ENCODE peak calls at places on chromosomes 12 and 14, in five cellular contexts. One of them, this sample, is unnamed.
A peak's percentile ranks its signal among the peaks of the same experiment; 100 is the strongest.

GRCh38 chr12:78835493-78835892 is 29.1 kb upstream of the SYT1 start:
- DNase-seq in HEK293T: no peak
- DNase-seq in K562: no peak
- DNase-seq in HepG2: no peak
- DNase-seq in GM12878: no peak
- DNase-seq in this sample: no peak

GRCh38 chr14:50830044-50830931 is 674 bp downstream of the NIN start:
- DNase-seq in HEK293T: peak; percentile 36
- DNase-seq in K562: peak; percentile 60
- DNase-seq in HepG2: peak; percentile 22
- DNase-seq in GM12878: peak; percentile 27
- DNase-seq in this sample: peak; percentile 85

GRCh38 chr12:69388371-69388770 is 28.8 kb downstream of the YEATS4 start:
- DNase-seq in HEK293T: no peak
- DNase-seq in K562: no peak
- DNase-seq in HepG2: peak; percentile 43
- DNase-seq in GM12878: no peak
- DNase-seq in this sample: peak; percentile 30

GRCh38 chr12:132908145-132909029 is 21.0 kb upstream of the CHFR start:
- DNase-seq in HEK293T: peak; percentile 86
- DNase-seq in K562: peak; percentile 38
- DNase-seq in HepG2: no peak
- DNase-seq in GM12878: peak; percentile 89
- DNase-seq in this sample: peak; percentile 96

GRCh38 chr14:56116128-56116900 is 1.9 kb upstream of the PELI2 start:
- DNase-seq in HEK293T: no peak
- DNase-seq in K562: no peak
- DNase-seq in HepG2: no peak
- DNase-seq in GM12878: no peak
- DNase-seq in this sample: no peak

GRCh38 chr14:67514203-67514607 is 18.9 kb upstream of the PLEKHH1 start:
- DNase-seq in HEK293T: no peak
- DNase-seq in K562: no peak
- DNase-seq in HepG2: no peak
- DNase-seq in GM12878: no peak
- DNase-seq in this sample: peak; percentile 44

GRCh38 chr12:67909681-67910080 is 79.6 kb upstream of the IFNG-AS1 start:
- DNase-seq in HEK293T: no peak
- DNase-seq in K562: no peak
- DNase-seq in HepG2: no peak
- DNase-seq in GM12878: no peak
- DNase-seq in this sample: no peak

GRCh38 chr12:32777159-32777558 is 21.5 kb upstream of the YARS2 start:
- DNase-seq in HEK293T: no peak
- DNase-seq in K562: no peak
- DNase-seq in HepG2: no peak
- DNase-seq in GM12878: no peak
- DNase-seq in this sample: no peak

GRCh38 chr12:8108808-8109398 is 14.5 kb upstream of the CLEC4A start:
- DNase-seq in HEK293T: peak; percentile 66
- DNase-seq in K562: peak; percentile 57
- DNase-seq in HepG2: peak; percentile 62
- DNase-seq in GM12878: peak; percentile 31
- DNase-seq in this sample: peak; percentile 71

GRCh38 chr12:79296128-79296527 is 394.6 kb downstream of the PAWR start:
- DNase-seq in HEK293T: no peak
- DNase-seq in K562: no peak
- DNase-seq in HepG2: no peak
- DNase-seq in GM12878: no peak
- DNase-seq in this sample: no peak

GRCh38 chr14:100608064-100608463 is 20.8 kb upstream of the BEGAIN start:
- DNase-seq in HEK293T: no peak
- DNase-seq in K562: no peak
- DNase-seq in HepG2: no peak
- DNase-seq in GM12878: no peak
- DNase-seq in this sample: peak; percentile 18
- TF ChIP-seq FOXM1 in HEK293T: no peak
- TF ChIP-seq FOXM1 in K562: no peak
- TF ChIP-seq FOXM1 in HepG2: no peak
- TF ChIP-seq FOXM1 in GM12878: no peak
- TF ChIP-seq FOXM1 in this sample: no peak

GRCh38 chr12:89073027-89073398 is 279.3 kb downstream of the DUSP6 start:
- DNase-seq in HEK293T: no peak
- DNase-seq in K562: no peak
- DNase-seq in HepG2: no peak
- DNase-seq in GM12878: no peak
- DNase-seq in this sample: no peak
- TF ChIP-seq FOXM1 in HEK293T: no peak
- TF ChIP-seq FOXM1 in K562: no peak
- TF ChIP-seq FOXM1 in HepG2: no peak
- TF ChIP-seq FOXM1 in GM12878: no peak
- TF ChIP-seq FOXM1 in this sample: peak; percentile 47

DNA sequence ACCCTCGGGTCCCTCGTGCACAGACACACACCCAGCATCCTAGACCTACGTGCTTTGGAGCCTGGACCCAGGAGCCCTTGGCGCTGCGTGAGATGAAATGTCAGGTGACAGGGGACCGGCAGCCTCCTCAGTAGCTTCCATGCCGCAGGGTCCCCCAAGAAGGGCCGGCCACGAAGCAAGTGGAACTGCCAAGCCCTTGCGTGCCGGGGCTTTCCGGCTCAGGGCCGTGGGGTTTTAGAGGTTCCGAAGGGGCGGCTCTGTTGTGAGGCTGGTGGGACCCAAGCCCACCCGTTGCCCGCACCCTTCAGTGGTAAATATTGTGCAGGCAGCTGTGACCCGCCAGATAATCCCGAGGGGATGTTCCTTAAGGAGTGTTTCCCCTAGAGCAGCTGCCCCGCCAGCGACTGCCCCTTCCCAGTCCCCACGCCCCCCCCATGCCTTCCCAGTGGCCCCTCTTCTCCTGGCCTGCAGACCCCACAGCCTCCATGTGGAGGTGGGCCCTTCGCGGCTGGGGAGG is 133.7 kb downstream of the ADGRD1 start:
- DNase-seq in HEK293T: no peak
- DNase-seq in K562: no peak
- DNase-seq in HepG2: no peak
- DNase-seq in GM12878: no peak
- DNase-seq in this sample: no peak
- TF ChIP-seq FOXM1 in HEK293T: no peak
- TF ChIP-seq FOXM1 in K562: no peak
- TF ChIP-seq FOXM1 in HepG2: no peak
- TF ChIP-seq FOXM1 in GM12878: no peak
- TF ChIP-seq FOXM1 in this sample: no peak

DNA sequence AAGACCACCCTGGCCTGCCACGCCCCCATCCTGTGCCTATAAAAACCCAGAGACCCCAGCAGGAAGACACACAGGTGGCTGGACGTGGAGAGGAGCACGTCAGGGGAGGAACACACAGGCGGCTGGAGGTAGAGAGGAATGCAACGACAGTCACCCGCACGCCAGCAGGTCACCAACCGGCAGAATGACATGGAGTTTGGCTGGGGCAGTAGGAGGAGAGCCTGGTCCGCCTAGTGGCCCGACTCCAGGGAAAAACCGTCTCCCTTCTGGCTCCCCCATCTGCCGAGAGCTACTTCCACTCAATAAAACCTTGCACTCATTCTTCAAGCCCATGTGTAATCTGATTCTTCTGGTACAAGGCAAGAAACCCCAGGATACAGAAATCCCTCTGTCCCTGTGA is 62.7 kb upstream of the KCNH3 start:
- DNase-seq in HEK293T: no peak
- DNase-seq in K562: no peak
- DNase-seq in HepG2: no peak
- DNase-seq in GM12878: no peak
- DNase-seq in this sample: no peak
- TF ChIP-seq FOXM1 in HEK293T: no peak
- TF ChIP-seq FOXM1 in K562: no peak
- TF ChIP-seq FOXM1 in HepG2: no peak
- TF ChIP-seq FOXM1 in GM12878: no peak
- TF ChIP-seq FOXM1 in this sample: no peak

DNA sequence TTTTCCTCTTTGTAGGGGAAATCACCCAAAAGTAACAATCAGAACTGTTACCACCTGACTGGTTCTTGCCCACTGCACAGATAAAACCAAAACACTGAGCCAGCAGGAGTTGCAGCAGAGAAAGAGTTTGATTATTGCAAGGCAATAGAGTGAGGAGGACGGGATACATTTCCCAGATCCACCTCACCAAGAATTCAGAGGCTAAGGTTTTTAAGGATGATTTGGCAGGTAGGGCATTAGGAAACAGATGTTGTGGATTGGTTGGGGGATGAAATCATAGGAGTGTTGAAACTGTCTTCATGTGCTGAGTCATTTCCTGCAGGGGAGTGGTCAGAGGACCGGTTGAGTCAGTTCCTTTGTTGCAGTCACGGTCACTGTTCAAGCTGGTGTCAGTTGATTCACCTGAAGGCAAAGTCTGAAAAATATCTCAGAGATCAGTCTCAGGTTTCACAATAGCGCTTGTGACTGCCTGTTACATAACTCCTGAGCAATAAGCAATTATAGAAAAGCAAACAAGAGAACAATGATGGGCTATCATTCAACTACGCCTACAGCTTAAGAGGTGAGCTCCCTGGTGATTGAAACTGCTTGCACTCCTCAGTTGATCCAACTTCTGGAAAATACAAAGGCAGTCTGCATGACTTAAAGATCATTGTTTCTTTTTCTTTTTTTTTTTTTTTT is 20.3 kb upstream of the AMN1 start:
- DNase-seq in HEK293T: no peak
- DNase-seq in K562: peak; percentile 80
- DNase-seq in HepG2: peak; percentile 99
- DNase-seq in GM12878: peak; percentile 99
- DNase-seq in this sample: no peak
- TF ChIP-seq FOXM1 in HEK293T: no peak
- TF ChIP-seq FOXM1 in K562: no peak
- TF ChIP-seq FOXM1 in HepG2: no peak
- TF ChIP-seq FOXM1 in GM12878: peak; percentile 96
- TF ChIP-seq FOXM1 in this sample: peak; percentile 81

GRCh38 chr14:63854330-63854729 is 1.5 kb downstream of the SYNE2 start:
- DNase-seq in HEK293T: no peak
- DNase-seq in K562: no peak
- DNase-seq in HepG2: no peak
- DNase-seq in GM12878: no peak
- DNase-seq in this sample: no peak

GRCh38 chr14:63853831-63854293 is 1.1 kb downstream of the SYNE2 start:
- DNase-seq in HEK293T: peak; percentile 66
- DNase-seq in K562: no peak
- DNase-seq in HepG2: peak; percentile 20
- DNase-seq in GM12878: no peak
- DNase-seq in this sample: peak; percentile 60

GRCh38 chr14:63855272-63855671 is 2.5 kb downstream of the SYNE2 start:
- DNase-seq in HEK293T: no peak
- DNase-seq in K562: no peak
- DNase-seq in HepG2: no peak
- DNase-seq in GM12878: no peak
- DNase-seq in this sample: no peak

GRCh38 chr14:63860146-63860545 is 7.3 kb downstream of the SYNE2 start:
- DNase-seq in HEK293T: no peak
- DNase-seq in K562: no peak
- DNase-seq in HepG2: no peak
- DNase-seq in GM12878: no peak
- DNase-seq in this sample: no peak

DNA sequence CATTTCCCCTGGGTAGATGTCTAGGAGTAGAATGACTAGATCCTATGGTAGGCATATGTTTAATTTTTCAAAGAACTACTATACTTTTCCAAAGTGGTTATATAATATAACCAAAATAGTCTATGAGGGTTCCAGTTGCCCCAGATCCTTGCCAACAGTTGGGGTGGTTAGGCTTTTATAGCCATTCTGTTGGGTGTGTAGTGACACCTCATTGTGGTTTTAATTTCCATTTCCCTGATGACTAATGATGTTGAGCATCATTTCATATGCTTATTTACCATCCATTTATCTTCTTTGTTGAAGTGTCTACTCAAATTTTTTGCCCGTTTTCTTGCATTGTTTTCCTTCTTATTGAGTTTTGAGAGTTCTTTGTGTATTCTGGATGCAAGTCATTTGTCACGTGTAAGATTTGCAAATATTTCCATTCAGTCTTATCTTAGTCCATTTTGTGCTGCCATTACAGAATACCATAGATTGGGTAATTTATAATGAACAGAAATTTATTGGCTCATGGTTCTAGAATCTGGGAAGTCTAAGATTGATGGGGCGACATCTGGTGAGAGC is 4.7 kb downstream of the SYNE2 start:
- DNase-seq in HEK293T: no peak
- DNase-seq in K562: no peak
- DNase-seq in HepG2: no peak
- DNase-seq in GM12878: no peak
- DNase-seq in this sample: no peak
- TF ChIP-seq FOXM1 in HEK293T: no peak
- TF ChIP-seq FOXM1 in K562: no peak
- TF ChIP-seq FOXM1 in HepG2: no peak
- TF ChIP-seq FOXM1 in GM12878: no peak
- TF ChIP-seq FOXM1 in this sample: no peak

This sample was measured in SK-N-SH.